ENCODE peak calls at places on chromosome 19, in seven cellular contexts. One of them, this sample, is unnamed.

GRCh38 chr19:32124585-32124984 is 220.8 kb upstream of the ZNF507 start:
- DNase-seq in adrenal gland: no peak
- DNase-seq in D341Med: no peak
- DNase-seq in T-helper 17 cell: no peak
- DNase-seq in heart right ventricle: no peak
- DNase-seq in ovary: no peak
- DNase-seq in T-helper 2 cell: no peak
- DNase-seq in this sample: no peak

GRCh38 chr19:46471116-46471733 is at the start of gene PNMA8A:
- DNase-seq in D341Med: no peak
- DNase-seq in ovary: peak
- DNase-seq in heart right ventricle: peak
- DNase-seq in adrenal gland: peak
- DNase-seq in T-helper 2 cell: no peak
- DNase-seq in T-helper 17 cell: no peak
- DNase-seq in this sample: peak

GRCh38 chr19:6712231-6712630 is 8.2 kb downstream of the C3 start:
- DNase-seq in ovary: no peak
- DNase-seq in T-helper 17 cell: no peak
- DNase-seq in D341Med: peak
- DNase-seq in adrenal gland: no peak
- DNase-seq in T-helper 2 cell: no peak
- DNase-seq in heart right ventricle: no peak
- DNase-seq in this sample: no peak

GRCh38 chr19:38229585-38230073 is 5.6 kb upstream of the DPF1 start:
- DNase-seq in D341Med: peak
- DNase-seq in ovary: peak
- DNase-seq in adrenal gland: peak
- DNase-seq in T-helper 17 cell: peak
- DNase-seq in heart right ventricle: peak
- DNase-seq in T-helper 2 cell: peak
- DNase-seq in this sample: peak

GRCh38 chr19:13154241-13154778 is 4.1 kb downstream of the IER2 start:
- DNase-seq in D341Med: no peak
- DNase-seq in ovary: peak
- DNase-seq in adrenal gland: peak
- DNase-seq in T-helper 17 cell: no peak
- DNase-seq in T-helper 2 cell: peak
- DNase-seq in heart right ventricle: peak
- DNase-seq in this sample: peak

GRCh38 chr19:32675720-32676185 is at the start of gene RGS9BP:
- DNase-seq in heart right ventricle: peak
- DNase-seq in T-helper 2 cell: peak
- DNase-seq in adrenal gland: peak
- DNase-seq in D341Med: peak
- DNase-seq in T-helper 17 cell: peak
- DNase-seq in ovary: peak
- DNase-seq in this sample: peak

GRCh38 chr19:16661480-16662034 is 618 bp downstream of the TMEM38A start:
- DNase-seq in adrenal gland: peak
- DNase-seq in heart right ventricle: peak
- DNase-seq in ovary: peak
- DNase-seq in D341Med: peak
- DNase-seq in T-helper 17 cell: no peak
- DNase-seq in T-helper 2 cell: no peak
- DNase-seq in this sample: peak

GRCh38 chr19:18710986-18711751 is 27.7 kb downstream of the CRTC1 start:
- DNase-seq in adrenal gland: peak
- DNase-seq in T-helper 17 cell: no peak
- DNase-seq in ovary: peak
- DNase-seq in D341Med: no peak
- DNase-seq in T-helper 2 cell: no peak
- DNase-seq in heart right ventricle: peak
- DNase-seq in this sample: peak

GRCh38 chr19:927044-927706 is 1.3 kb downstream of the ARID3A start:
- DNase-seq in ovary: peak
- DNase-seq in adrenal gland: peak
- DNase-seq in T-helper 2 cell: no peak
- DNase-seq in T-helper 17 cell: no peak
- DNase-seq in D341Med: peak
- DNase-seq in heart right ventricle: no peak
- DNase-seq in this sample: no peak